ENCODE peak calls at places on chromosomes 11 and 22, in seven cellular contexts. One of them, this sample, is unnamed.

GRCh38 chr22:45997775-45998637 is 21.0 kb upstream of the WNT7B start:
- DNase-seq in fibroblast of pulmonary artery: no peak
- DNase-seq in coronary artery: no peak
- DNase-seq in PC-3: peak; percentile 19
- DNase-seq in fibroblast of mammary gland: no peak
- DNase-seq in transverse colon: no peak
- DNase-seq in AG04450: no peak
- DNase-seq in this sample: no peak

GRCh38 chr11:1936072-1936780 is 10.9 kb upstream of the MRPL23 start:
- DNase-seq in fibroblast of pulmonary artery: no peak
- DNase-seq in coronary artery: no peak
- DNase-seq in PC-3: no peak
- DNase-seq in fibroblast of mammary gland: no peak
- DNase-seq in transverse colon: no peak
- DNase-seq in AG04450: no peak
- DNase-seq in this sample: peak; percentile 16

GRCh38 chr11:78202733-78203167 is 14.0 kb downstream of the USP35 start:
- DNase-seq in fibroblast of pulmonary artery: no peak
- DNase-seq in coronary artery: no peak
- DNase-seq in PC-3: no peak
- DNase-seq in fibroblast of mammary gland: no peak
- DNase-seq in transverse colon: no peak
- DNase-seq in AG04450: no peak
- DNase-seq in this sample: no peak

GRCh38 chr11:45984192-45984591 is 61.7 kb downstream of the LARGE2 start:
- DNase-seq in fibroblast of pulmonary artery: no peak
- DNase-seq in coronary artery: no peak
- DNase-seq in PC-3: no peak
- DNase-seq in fibroblast of mammary gland: no peak
- DNase-seq in transverse colon: no peak
- DNase-seq in AG04450: no peak
- DNase-seq in this sample: no peak

GRCh38 chr11:104668797-104669463 is 229.3 kb downstream of the CASP12 start:
- DNase-seq in fibroblast of pulmonary artery: peak; percentile 89
- DNase-seq in coronary artery: no peak
- DNase-seq in PC-3: peak; percentile 98
- DNase-seq in fibroblast of mammary gland: peak; percentile 92
- DNase-seq in transverse colon: no peak
- DNase-seq in AG04450: peak; percentile 69
- DNase-seq in this sample: no peak

GRCh38 chr11:2913029-2913431 is 16.2 kb downstream of the PHLDA2 start:
- DNase-seq in fibroblast of pulmonary artery: no peak
- DNase-seq in coronary artery: no peak
- DNase-seq in PC-3: peak; percentile 26
- DNase-seq in fibroblast of mammary gland: peak; percentile 45
- DNase-seq in transverse colon: no peak
- DNase-seq in AG04450: no peak
- DNase-seq in this sample: no peak

GRCh38 chr11:8701891-8702597 is 19.5 kb downstream of the RPL27A start:
- DNase-seq in fibroblast of pulmonary artery: no peak
- DNase-seq in coronary artery: no peak
- DNase-seq in PC-3: no peak
- DNase-seq in fibroblast of mammary gland: no peak
- DNase-seq in transverse colon: no peak
- DNase-seq in AG04450: no peak
- DNase-seq in this sample: no peak

GRCh38 chr22:39301926-39302325 is 17.5 kb downstream of the RPL3 start:
- DNase-seq in fibroblast of pulmonary artery: no peak
- DNase-seq in coronary artery: no peak
- DNase-seq in PC-3: no peak
- DNase-seq in fibroblast of mammary gland: no peak
- DNase-seq in transverse colon: no peak
- DNase-seq in AG04450: no peak
- DNase-seq in this sample: no peak

GRCh38 chr22:33242078-33242477 is 183.9 kb upstream of the SYN3 start:
- DNase-seq in fibroblast of pulmonary artery: no peak
- DNase-seq in coronary artery: no peak
- DNase-seq in PC-3: no peak
- DNase-seq in fibroblast of mammary gland: no peak
- DNase-seq in transverse colon: no peak
- DNase-seq in AG04450: no peak
- DNase-seq in this sample: no peak

GRCh38 chr11:63613517-63614135 is 607 bp downstream of the PLAAT3 start:
- DNase-seq in fibroblast of pulmonary artery: no peak
- DNase-seq in coronary artery: peak; percentile 80
- DNase-seq in PC-3: peak; percentile 34
- DNase-seq in fibroblast of mammary gland: no peak
- DNase-seq in transverse colon: peak; percentile 38
- DNase-seq in AG04450: no peak
- DNase-seq in this sample: peak; percentile 84

GRCh38 chr22:42475122-42475521 is 42.9 kb upstream of the NFAM1 start:
- DNase-seq in fibroblast of pulmonary artery: no peak
- DNase-seq in coronary artery: no peak
- DNase-seq in PC-3: no peak
- DNase-seq in fibroblast of mammary gland: no peak
- DNase-seq in transverse colon: no peak
- DNase-seq in AG04450: no peak
- DNase-seq in this sample: no peak

GRCh38 chr11:122984186-122985011 is 2.8 kb upstream of the BSX start:
- DNase-seq in fibroblast of pulmonary artery: peak; percentile 4
- DNase-seq in coronary artery: no peak
- DNase-seq in PC-3: no peak
- DNase-seq in fibroblast of mammary gland: no peak
- DNase-seq in transverse colon: no peak
- DNase-seq in AG04450: no peak
- DNase-seq in this sample: no peak

GRCh38 chr11:110077866-110078325 is 15.3 kb upstream of the ZC3H12C start:
- DNase-seq in fibroblast of pulmonary artery: peak; percentile 67
- DNase-seq in coronary artery: no peak
- DNase-seq in PC-3: peak; percentile 92
- DNase-seq in fibroblast of mammary gland: peak; percentile 96
- DNase-seq in transverse colon: no peak
- DNase-seq in AG04450: no peak
- DNase-seq in this sample: no peak

GRCh38 chr11:113179181-113179701 is 135.1 kb upstream of the TTC12 start:
- DNase-seq in fibroblast of pulmonary artery: no peak
- DNase-seq in coronary artery: no peak
- DNase-seq in PC-3: no peak
- DNase-seq in fibroblast of mammary gland: no peak
- DNase-seq in transverse colon: no peak
- DNase-seq in AG04450: no peak
- DNase-seq in this sample: no peak

DNA sequence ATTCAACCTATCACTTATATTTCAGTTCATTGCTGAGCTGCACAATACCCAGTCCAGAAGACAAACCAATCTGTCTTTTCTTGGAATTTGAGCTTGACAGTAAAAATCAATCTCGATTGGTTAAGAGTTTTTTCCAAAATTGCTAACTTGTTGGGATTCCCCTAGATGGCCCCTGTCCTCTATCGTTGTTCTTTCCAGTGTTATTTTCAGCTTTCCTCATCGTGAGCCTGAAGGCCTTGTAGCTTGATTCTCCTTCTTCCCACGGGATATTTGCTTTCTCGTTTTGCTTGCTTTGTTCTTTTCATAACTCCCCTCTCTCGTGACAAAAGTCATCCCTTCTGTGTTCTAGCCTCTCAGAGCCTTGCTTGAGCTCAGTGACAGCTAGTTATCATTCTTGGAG is 3.1 kb downstream of the OR8B8 start:
- DNase-seq in fibroblast of pulmonary artery: peak; percentile 43
- DNase-seq in coronary artery: no peak
- DNase-seq in PC-3: no peak
- DNase-seq in fibroblast of mammary gland: no peak
- DNase-seq in transverse colon: no peak
- DNase-seq in AG04450: no peak
- DNase-seq in this sample: no peak
- TF ChIP-seq CTCF in fibroblast of pulmonary artery: peak; percentile 14
- TF ChIP-seq CTCF in coronary artery: no peak
- TF ChIP-seq CTCF in PC-3: no peak
- TF ChIP-seq CTCF in fibroblast of mammary gland: no peak
- TF ChIP-seq CTCF in transverse colon: no peak
- TF ChIP-seq CTCF in AG04450: no peak
- TF ChIP-seq CTCF in this sample: no peak

DNA sequence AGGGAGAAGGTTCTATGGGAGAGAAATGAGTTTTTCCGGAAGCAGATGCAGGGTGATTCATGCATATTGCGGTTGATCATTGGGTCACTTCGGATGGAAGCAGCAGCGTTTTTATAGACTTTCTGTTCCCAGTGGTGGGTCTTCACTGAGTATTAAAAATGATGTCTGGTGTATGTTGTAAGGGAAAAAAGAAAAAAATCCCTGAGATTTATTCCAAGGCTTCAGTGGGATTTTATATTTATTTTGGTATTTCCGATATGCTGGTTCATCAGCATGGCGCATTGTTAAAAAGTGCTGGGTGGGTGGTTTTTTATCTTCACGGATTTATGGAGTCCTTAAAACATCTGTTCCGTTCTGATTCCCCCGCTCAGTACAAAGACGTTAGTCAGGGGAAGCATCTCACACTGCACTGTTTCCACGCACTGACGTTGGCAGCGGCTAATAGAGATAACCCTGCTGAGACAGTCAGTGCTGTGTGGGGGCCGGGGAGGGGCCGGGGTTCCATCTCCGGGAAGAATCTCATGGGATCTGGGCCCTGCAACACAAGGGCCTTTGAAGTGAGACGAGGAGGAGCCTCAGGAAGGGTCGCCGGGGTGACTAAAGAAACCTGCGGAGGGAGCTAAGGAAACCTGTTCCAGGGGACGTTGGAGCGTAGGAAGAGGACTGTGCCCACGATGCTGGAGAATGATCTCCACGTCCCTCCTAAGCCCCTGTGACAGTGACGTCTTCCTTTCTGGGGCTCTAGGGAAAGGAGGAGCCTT is 390.0 kb downstream of the NTM start:
- DNase-seq in fibroblast of pulmonary artery: peak; percentile 92
- DNase-seq in coronary artery: no peak
- DNase-seq in PC-3: no peak
- DNase-seq in fibroblast of mammary gland: peak; percentile 91
- DNase-seq in transverse colon: no peak
- DNase-seq in AG04450: no peak
- DNase-seq in this sample: no peak
- TF ChIP-seq CTCF in fibroblast of pulmonary artery: no peak
- TF ChIP-seq CTCF in coronary artery: no peak
- TF ChIP-seq CTCF in PC-3: no peak
- TF ChIP-seq CTCF in fibroblast of mammary gland: no peak
- TF ChIP-seq CTCF in transverse colon: no peak
- TF ChIP-seq CTCF in AG04450: no peak
- TF ChIP-seq CTCF in this sample: no peak

GRCh38 chr11:97938789-97939188 is 1082.0 kb upstream of the CNTN5 start:
- DNase-seq in fibroblast of pulmonary artery: no peak
- DNase-seq in coronary artery: no peak
- DNase-seq in PC-3: no peak
- DNase-seq in fibroblast of mammary gland: no peak
- DNase-seq in transverse colon: no peak
- DNase-seq in AG04450: no peak
- DNase-seq in this sample: no peak

GRCh38 chr11:97937501-97937900 is 1083.2 kb upstream of the CNTN5 start:
- DNase-seq in fibroblast of pulmonary artery: peak; percentile 51
- DNase-seq in coronary artery: no peak
- DNase-seq in PC-3: peak; percentile 11
- DNase-seq in fibroblast of mammary gland: no peak
- DNase-seq in transverse colon: no peak
- DNase-seq in AG04450: no peak
- DNase-seq in this sample: no peak

GRCh38 chr11:97948793-97949192 is 1072.0 kb upstream of the CNTN5 start:
- DNase-seq in fibroblast of pulmonary artery: no peak
- DNase-seq in coronary artery: no peak
- DNase-seq in PC-3: no peak
- DNase-seq in fibroblast of mammary gland: no peak
- DNase-seq in transverse colon: no peak
- DNase-seq in AG04450: no peak
- DNase-seq in this sample: no peak

GRCh38 chr11:97943493-97943892 is 1077.3 kb upstream of the CNTN5 start:
- DNase-seq in fibroblast of pulmonary artery: no peak
- DNase-seq in coronary artery: no peak
- DNase-seq in PC-3: no peak
- DNase-seq in fibroblast of mammary gland: no peak
- DNase-seq in transverse colon: no peak
- DNase-seq in AG04450: no peak
- DNase-seq in this sample: no peak
- TF ChIP-seq CTCF in fibroblast of pulmonary artery: no peak
- TF ChIP-seq CTCF in coronary artery: no peak
- TF ChIP-seq CTCF in PC-3: no peak
- TF ChIP-seq CTCF in fibroblast of mammary gland: no peak
- TF ChIP-seq CTCF in transverse colon: no peak
- TF ChIP-seq CTCF in AG04450: no peak
- TF ChIP-seq CTCF in this sample: no peak

DNA sequence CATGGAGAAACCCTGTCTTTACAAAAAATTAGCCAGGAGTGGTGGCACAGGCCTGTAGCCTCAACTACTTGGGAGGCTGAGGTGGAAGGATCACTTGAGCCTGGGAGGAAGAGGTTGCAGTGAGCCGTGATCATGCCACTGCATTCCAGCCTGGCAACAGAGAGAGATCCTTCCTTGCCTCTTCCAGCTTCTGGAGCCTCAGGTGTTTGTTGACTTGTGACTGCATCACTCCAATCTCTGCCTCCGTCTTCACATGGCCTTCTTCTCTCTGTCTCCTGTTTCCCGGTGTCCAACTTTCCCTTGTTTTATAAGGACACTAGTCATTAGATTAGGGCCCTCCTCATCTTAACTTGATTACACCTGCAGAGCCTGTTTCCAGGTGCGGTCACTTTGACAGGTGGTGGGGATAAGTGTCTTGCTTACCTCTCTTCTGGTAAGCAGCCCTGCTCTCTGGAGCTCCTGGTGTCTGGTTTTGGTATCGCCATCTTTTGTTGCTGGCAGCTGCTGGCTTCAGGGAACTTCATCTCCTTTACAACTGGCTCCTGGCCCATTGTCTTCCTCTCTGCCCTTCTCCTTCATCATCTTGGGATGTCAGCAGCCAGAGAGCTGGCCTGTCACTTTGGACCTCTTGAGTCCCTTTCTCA is 8.2 kb upstream of the USP2 start:
- DNase-seq in fibroblast of pulmonary artery: no peak
- DNase-seq in coronary artery: no peak
- DNase-seq in PC-3: peak; percentile 61
- DNase-seq in fibroblast of mammary gland: no peak
- DNase-seq in transverse colon: no peak
- DNase-seq in AG04450: no peak
- DNase-seq in this sample: no peak
- TF ChIP-seq CTCF in fibroblast of pulmonary artery: peak; percentile 44
- TF ChIP-seq CTCF in coronary artery: no peak
- TF ChIP-seq CTCF in PC-3: peak; percentile 55
- TF ChIP-seq CTCF in fibroblast of mammary gland: peak; percentile 44
- TF ChIP-seq CTCF in transverse colon: peak; percentile 35
- TF ChIP-seq CTCF in AG04450: peak; percentile 51
- TF ChIP-seq CTCF in this sample: peak; percentile 10